ENCODE peak calls at places on chromosomes 7 and 10, in five cellular contexts. Q is GM12892, E is K562, B is H1, C is HepG2. G is an unnamed sample.

GRCh38 chr7:99554929-99555328 is 3.0 kb upstream of the FAM200A start:
- DNase-seq in Q (no peak), C (no peak), B (no peak), E (no peak), G (no peak)

GRCh38 chr7:80450621-80451308 is 61.1 kb downstream of the GNAT3 start:
- DNase-seq in B (no peak), Q (no peak), E (no peak), C (peak; percentile 32), G (no peak)

GRCh38 chr7:13980474-13980873 is 9.0 kb downstream of the ETV1 start:
- DNase-seq in E (no peak), B (no peak), C (no peak), Q (no peak), G (no peak)

GRCh38 chr7:151919595-151919994 is 36.7 kb upstream of the GALNTL5 start:
- DNase-seq in E (no peak), Q (no peak), C (no peak), B (no peak), G (no peak)

GRCh38 chr7:7996568-7996967 is 28.0 kb downstream of the GLCCI1 start:
- DNase-seq in B (no peak), C (peak; percentile 4), Q (no peak), E (no peak), G (no peak)

GRCh38 chr7:22270371-22270770 is 86.6 kb downstream of the RAPGEF5 start:
- DNase-seq in Q (no peak), C (no peak), E (no peak), B (no peak), G (no peak)

GRCh38 chr10:101089520-101090299 is 27.9 kb downstream of the KAZALD1 start:
- DNase-seq in E (no peak), B (no peak), C (no peak), Q (no peak), G (no peak)

GRCh38 chr7:130814753-130815152 is 80.7 kb upstream of the KLF14 start:
- DNase-seq in Q (no peak), C (no peak), B (no peak), E (no peak), G (no peak)

GRCh38 chr10:52578871-52579405 is 193.6 kb downstream of the MBL2 start:
- DNase-seq in B (no peak), E (no peak), Q (no peak), C (no peak), G (no peak)

GRCh38 chr7:1100886-1101579 is 13.1 kb downstream of the GPER1 start:
- DNase-seq in E (no peak), C (no peak), B (no peak), Q (no peak), G (no peak)

GRCh38 chr10:104245066-104245632 is 9.5 kb upstream of the GSTO1 start:
- DNase-seq in C (no peak), Q (no peak), E (no peak), B (no peak), G (no peak)

GRCh38 chr7:2943851-2944601 is 99.6 kb downstream of the CARD11 start:
- DNase-seq in Q (no peak), E (no peak), B (no peak), C (no peak), G (no peak)

GRCh38 chr7:80070391-80070790 is 64.2 kb upstream of the GNAI1 start:
- DNase-seq in Q (no peak), B (no peak), C (no peak), E (no peak), G (no peak)

GRCh38 chr10:60728056-60728455 is 50.2 kb upstream of the CDK1 start:
- DNase-seq in B (no peak), E (no peak), C (no peak), Q (no peak), G (no peak)

GRCh38 chr7:106959753-106960152 is 84.8 kb upstream of the PRKAR2B start:
- DNase-seq in B (peak; percentile 58), Q (no peak), C (no peak), E (peak; percentile 67), G (no peak)

GRCh38 chr7:7799138-7799537 is 80.7 kb upstream of the RPA3 start:
- DNase-seq in B (no peak), E (no peak), Q (no peak), C (no peak), G (no peak)

GRCh38 chr10:85927952-85928677 is 438.5 kb downstream of the GRID1 start:
- DNase-seq in E (no peak), B (no peak), C (no peak), Q (no peak), G (no peak)

GRCh38 chr7:44103941-44104879 is at the start of gene AEBP1:
- DNase-seq in C (no peak), Q (no peak), B (peak; percentile 78), E (no peak), G (no peak)

GRCh38 chr10:62772186-62772950 is 32.2 kb upstream of the ADO start:
- DNase-seq in C (no peak), Q (no peak), E (no peak), B (no peak), G (no peak)

GRCh38 chr7:77887567-77887966 is 89.0 kb downstream of the PHTF2 start:
- DNase-seq in Q (no peak), B (no peak), E (no peak), C (no peak), G (no peak)

GRCh38 chr7:93307131-93307660 is 75.0 kb downstream of the VPS50 start:
- DNase-seq in C (peak; percentile 16), Q (no peak), E (no peak), B (no peak), G (no peak)

GRCh38 chr7:91187061-91187460 is 77.2 kb upstream of the FZD1 start:
- DNase-seq in E (no peak), Q (no peak), B (no peak), C (no peak), G (no peak)

GRCh38 chr10:132709471-132709951 is 76.4 kb downstream of the NKX6-2 start:
- DNase-seq in B (no peak), C (no peak), E (no peak), Q (no peak), G (no peak)

GRCh38 chr10:48456361-48456804 is 148.5 kb downstream of the ARHGAP22 start:
- DNase-seq in B (peak; percentile 46), E (peak; percentile 81), C (no peak), Q (no peak), G (no peak)

GRCh38 chr7:24741691-24742639 is 15.3 kb downstream of the GSDME start:
- DNase-seq in Q (no peak), C (no peak), B (no peak), E (no peak), G (no peak)

GRCh38 chr10:103695584-103696005 is 159.8 kb downstream of the SH3PXD2A start:
- DNase-seq in B (no peak), Q (no peak), E (peak; percentile 40), C (no peak), G (no peak)

GRCh38 chr10:130824230-130825014 is 487.1 kb downstream of the TCERG1L start:
- DNase-seq in E (no peak), C (no peak), Q (no peak), B (no peak), G (no peak)

GRCh38 chr10:17375936-17376584 is 78.3 kb downstream of the ST8SIA6 start:
- DNase-seq in E (peak; percentile 32), B (peak; percentile 87), C (peak; percentile 17), Q (no peak), G (no peak)

GRCh38 chr10:73358331-73359279 is at the start of gene CFAP70:
- DNase-seq in E (no peak), C (peak; percentile 95), B (peak; percentile 91), Q (peak; percentile 79), G (peak; percentile 83)
- TF ChIP-seq POLR2A in E (no peak), C (peak; percentile 66), B (peak; percentile 88), Q (peak; percentile 69), G (peak; percentile 71)

DNA sequence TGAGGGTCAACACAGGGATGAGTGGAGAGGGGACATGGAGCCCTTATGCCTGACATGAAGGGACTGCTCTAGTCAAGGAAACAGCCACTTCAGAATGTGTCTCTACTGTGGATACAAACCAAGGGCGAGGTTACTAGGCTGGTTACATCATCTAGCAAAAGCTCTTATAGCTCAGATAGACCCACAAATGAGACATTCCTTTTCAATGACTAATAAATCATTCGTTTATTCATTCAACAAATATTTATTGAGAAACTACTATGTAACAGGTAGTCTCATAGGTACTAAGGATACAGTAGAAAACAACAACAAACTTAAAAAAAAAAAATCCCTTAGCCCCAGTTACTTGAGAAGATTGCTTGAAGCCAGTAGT is 219.5 kb downstream of the KIAA1217 start:
- DNase-seq in C (no peak), B (no peak), Q (no peak), E (no peak), G (no peak)
- TF ChIP-seq TAF1 in C (no peak), B (no peak), Q (no peak), E (no peak), G (no peak)

GRCh38 chr10:27099916-27100799 is at the start of gene ANKRD26:
- DNase-seq in B (peak; percentile 97), C (peak; percentile 95), E (peak; percentile 96), Q (peak; percentile 82), G (peak; percentile 82)
- TF ChIP-seq POLR2A in B (peak; percentile 63), C (peak; percentile 94), E (peak; percentile 93), Q (peak; percentile 82), G (peak; percentile 73)

DNA sequence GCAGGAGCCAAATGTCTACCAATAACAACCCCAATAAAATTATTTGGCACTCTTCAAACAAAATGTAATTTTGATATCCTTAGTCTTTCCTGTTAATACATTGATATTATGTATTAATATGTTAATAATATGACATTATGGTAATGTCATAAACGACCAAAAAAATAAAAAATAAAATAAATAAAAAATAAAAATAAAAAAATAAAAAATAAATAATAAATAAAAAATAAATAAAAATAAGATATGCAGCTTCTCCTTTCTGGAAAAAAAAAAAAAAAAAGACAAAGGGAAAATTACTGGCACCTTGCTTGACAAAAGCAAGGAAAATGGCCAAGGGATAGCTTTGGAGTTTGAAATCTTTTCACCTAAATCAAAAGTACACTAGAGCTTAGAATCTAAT is 168.5 kb downstream of the PPP1R17 start:
- DNase-seq in B (no peak), C (no peak), E (no peak), Q (no peak), G (no peak)
- TF ChIP-seq TAF1 in B (no peak), C (no peak), E (no peak), Q (no peak), G (no peak)